ENCODE peak calls at places on chromosomes 3 and 15, in five cellular contexts. One of them, this sample, is unnamed.

GRCh38 chr3:149114458-149114857 is 15.0 kb upstream of the HPS3 start:
- DNase-seq in fibroblast of lung: peak; percentile 18
- DNase-seq in neural progenitor cell: no peak
- DNase-seq in GM12878: no peak
- DNase-seq in HepG2: no peak
- DNase-seq in this sample: no peak

GRCh38 chr3:154428369-154429206 is 1.4 kb downstream of the GPR149 start:
- DNase-seq in HepG2: no peak
- DNase-seq in fibroblast of lung: no peak
- DNase-seq in neural progenitor cell: peak; percentile 69
- DNase-seq in GM12878: no peak
- DNase-seq in this sample: peak; percentile 39

GRCh38 chr3:187919018-187919417 is 173.8 kb upstream of the BCL6 start:
- DNase-seq in neural progenitor cell: no peak
- DNase-seq in HepG2: no peak
- DNase-seq in GM12878: peak; percentile 40
- DNase-seq in fibroblast of lung: peak; percentile 65
- DNase-seq in this sample: no peak

GRCh38 chr3:18410205-18410604 is 14.9 kb downstream of the SATB1 start:
- DNase-seq in GM12878: no peak
- DNase-seq in fibroblast of lung: no peak
- DNase-seq in neural progenitor cell: no peak
- DNase-seq in HepG2: no peak
- DNase-seq in this sample: no peak

GRCh38 chr15:79474252-79474651 is 42.1 kb downstream of the MINAR1 start:
- DNase-seq in fibroblast of lung: peak; percentile 97
- DNase-seq in HepG2: no peak
- DNase-seq in neural progenitor cell: no peak
- DNase-seq in GM12878: no peak
- DNase-seq in this sample: no peak

GRCh38 chr3:170585008-170585936 is 603 bp downstream of the SLC7A14 start:
- DNase-seq in GM12878: no peak
- DNase-seq in neural progenitor cell: peak; percentile 48
- DNase-seq in fibroblast of lung: no peak
- DNase-seq in HepG2: no peak
- DNase-seq in this sample: no peak

GRCh38 chr3:50124363-50125226 is 30.5 kb upstream of the SEMA3F start:
- DNase-seq in fibroblast of lung: no peak
- DNase-seq in GM12878: no peak
- DNase-seq in HepG2: no peak
- DNase-seq in neural progenitor cell: no peak
- DNase-seq in this sample: no peak

GRCh38 chr3:184932777-184933176 is 120.8 kb downstream of the VPS8 start:
- DNase-seq in GM12878: no peak
- DNase-seq in fibroblast of lung: no peak
- DNase-seq in HepG2: no peak
- DNase-seq in neural progenitor cell: no peak
- DNase-seq in this sample: no peak

GRCh38 chr15:74129411-74130088 is 836 bp upstream of the ISLR2 start:
- DNase-seq in fibroblast of lung: peak; percentile 5
- DNase-seq in neural progenitor cell: peak; percentile 72
- DNase-seq in GM12878: no peak
- DNase-seq in HepG2: no peak
- DNase-seq in this sample: no peak

GRCh38 chr3:114218578-114219185 is 18.7 kb downstream of the ZNF80 start:
- DNase-seq in GM12878: no peak
- DNase-seq in HepG2: no peak
- DNase-seq in fibroblast of lung: no peak
- DNase-seq in neural progenitor cell: no peak
- DNase-seq in this sample: no peak

GRCh38 chr3:149610351-149611105 is 47.3 kb downstream of the WWTR1 start:
- DNase-seq in GM12878: no peak
- DNase-seq in fibroblast of lung: no peak
- DNase-seq in HepG2: peak; percentile 40
- DNase-seq in neural progenitor cell: no peak
- DNase-seq in this sample: peak; percentile 24

GRCh38 chr3:171018151-171018935 is 8.2 kb downstream of the SLC2A2 start:
- DNase-seq in neural progenitor cell: peak; percentile 18
- DNase-seq in HepG2: no peak
- DNase-seq in GM12878: no peak
- DNase-seq in fibroblast of lung: peak; percentile 40
- DNase-seq in this sample: peak; percentile 44

GRCh38 chr3:96449341-96449740 is 365.1 kb upstream of the EPHA6 start:
- DNase-seq in neural progenitor cell: no peak
- DNase-seq in GM12878: no peak
- DNase-seq in fibroblast of lung: no peak
- DNase-seq in HepG2: no peak
- DNase-seq in this sample: no peak

GRCh38 chr15:96359772-96360498 is 29.4 kb downstream of the NR2F2 start:
- DNase-seq in HepG2: no peak
- DNase-seq in fibroblast of lung: peak; percentile 51
- DNase-seq in GM12878: no peak
- DNase-seq in neural progenitor cell: peak; percentile 90
- DNase-seq in this sample: no peak

GRCh38 chr3:43872901-43873300 is 182.2 kb downstream of the ABHD5 start:
- DNase-seq in HepG2: no peak
- DNase-seq in fibroblast of lung: peak; percentile 50
- DNase-seq in GM12878: no peak
- DNase-seq in neural progenitor cell: no peak
- DNase-seq in this sample: no peak

GRCh38 chr3:51388286-51389029 is 2.6 kb upstream of the RBM15B start:
- DNase-seq in fibroblast of lung: no peak
- DNase-seq in neural progenitor cell: no peak
- DNase-seq in HepG2: peak; percentile 45
- DNase-seq in GM12878: no peak
- DNase-seq in this sample: peak; percentile 78

GRCh38 chr3:16868513-16868912 is 16.2 kb upstream of the PLCL2 start:
- DNase-seq in fibroblast of lung: no peak
- DNase-seq in neural progenitor cell: no peak
- DNase-seq in HepG2: no peak
- DNase-seq in GM12878: no peak
- DNase-seq in this sample: no peak

DNA sequence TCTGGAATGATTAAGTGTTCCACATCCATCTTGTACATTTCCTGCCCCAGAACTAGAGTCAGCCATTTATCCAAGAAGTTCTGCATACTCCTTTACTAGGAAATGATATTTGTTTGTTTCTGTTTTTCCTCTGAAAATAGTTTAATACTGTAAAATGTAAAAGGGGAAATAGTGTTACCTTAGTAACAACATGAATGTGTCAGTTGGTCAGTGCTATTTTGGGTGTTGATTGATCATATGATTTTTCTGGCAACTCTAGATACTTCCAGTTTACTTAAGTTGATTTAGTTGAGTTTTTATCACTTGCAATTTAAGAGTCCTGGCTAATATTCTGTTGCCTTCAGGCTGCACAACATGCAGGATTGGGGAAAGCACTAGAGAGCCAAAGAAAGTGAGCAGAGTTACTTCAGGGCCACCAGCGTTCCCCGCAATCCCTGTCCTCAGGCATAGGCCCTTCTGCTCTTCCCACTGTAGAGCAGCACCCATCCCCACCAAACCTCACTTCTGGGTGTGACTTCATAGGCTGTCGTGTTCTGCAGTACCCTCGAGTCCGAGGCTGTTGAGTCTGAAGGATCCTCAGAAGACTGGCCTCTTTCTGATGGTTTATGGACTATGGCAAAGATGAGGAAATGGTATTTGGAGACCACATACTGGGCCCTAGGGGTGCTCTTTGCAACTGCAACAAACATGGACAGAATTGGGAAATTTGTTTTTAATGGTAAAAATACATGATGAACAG is 69.0 kb downstream of the CHD2 start:
- DNase-seq in neural progenitor cell: no peak
- DNase-seq in fibroblast of lung: no peak
- DNase-seq in GM12878: no peak
- DNase-seq in HepG2: no peak
- DNase-seq in this sample: no peak
- TF ChIP-seq CTCF in neural progenitor cell: no peak
- TF ChIP-seq CTCF in fibroblast of lung: no peak
- TF ChIP-seq CTCF in GM12878: peak; percentile 4
- TF ChIP-seq CTCF in HepG2: no peak
- TF ChIP-seq CTCF in this sample: peak; percentile 7

GRCh38 chr3:11568503-11569155 is 75.1 kb downstream of the VGLL4 start:
- DNase-seq in HepG2: no peak
- DNase-seq in GM12878: no peak
- DNase-seq in neural progenitor cell: no peak
- DNase-seq in fibroblast of lung: peak; percentile 97
- DNase-seq in this sample: peak; percentile 44
- H2AFZ ChIP-seq in HepG2: no peak overlapping the region
- H2AFZ ChIP-seq in GM12878: no peak overlapping the region
- H2AFZ ChIP-seq in neural progenitor cell: no peak overlapping the region
- H2AFZ ChIP-seq in fibroblast of lung: no peak overlapping the region
- H2AFZ ChIP-seq in this sample: no peak overlapping the region

DNA sequence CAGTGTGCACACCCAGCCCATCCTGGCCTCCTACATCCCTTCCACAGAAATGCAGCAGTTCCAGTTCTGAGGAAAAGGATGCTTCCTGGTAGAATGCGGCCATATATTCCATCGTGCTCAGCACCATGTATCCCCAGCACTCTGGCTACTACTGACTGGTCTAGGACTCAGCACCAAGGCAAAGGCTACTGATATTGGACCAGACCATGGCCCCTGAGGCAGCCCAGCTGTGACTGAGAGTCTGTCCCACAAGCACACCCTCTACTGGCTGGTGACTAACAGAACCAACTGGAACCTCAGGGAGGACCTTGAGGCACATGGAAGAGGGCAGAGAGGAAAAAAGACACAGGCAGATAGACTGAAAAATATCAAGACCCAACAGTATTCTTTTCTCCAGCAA is 30.0 kb downstream of the TARS3 start:
- DNase-seq in fibroblast of lung: no peak
- DNase-seq in neural progenitor cell: no peak
- DNase-seq in HepG2: no peak
- DNase-seq in GM12878: no peak
- DNase-seq in this sample: no peak
- TF ChIP-seq CTCF in fibroblast of lung: no peak
- TF ChIP-seq CTCF in neural progenitor cell: peak; percentile 13
- TF ChIP-seq CTCF in HepG2: peak; percentile 42
- TF ChIP-seq CTCF in GM12878: no peak
- TF ChIP-seq CTCF in this sample: no peak

GRCh38 chr15:22778796-22779195 is 7.6 kb upstream of the NIPA1 start:
- DNase-seq in HepG2: no peak
- DNase-seq in neural progenitor cell: no peak
- DNase-seq in GM12878: no peak
- DNase-seq in fibroblast of lung: peak; percentile 12
- DNase-seq in this sample: no peak

GRCh38 chr15:22780267-22780666 is 6.2 kb upstream of the NIPA1 start:
- DNase-seq in HepG2: no peak
- DNase-seq in neural progenitor cell: no peak
- DNase-seq in GM12878: no peak
- DNase-seq in fibroblast of lung: no peak
- DNase-seq in this sample: no peak
- H2AFZ ChIP-seq in HepG2: no peak overlapping the region
- H2AFZ ChIP-seq in neural progenitor cell: no peak overlapping the region
- H2AFZ ChIP-seq in GM12878: no peak overlapping the region
- H2AFZ ChIP-seq in fibroblast of lung: no peak overlapping the region
- H2AFZ ChIP-seq in this sample: no peak overlapping the region

GRCh38 chr15:40564591-40565332 is at the start of gene CCDC32:
- DNase-seq in HepG2: peak; percentile 98
- DNase-seq in GM12878: peak; percentile 97
- DNase-seq in neural progenitor cell: peak; percentile 98
- DNase-seq in fibroblast of lung: peak; percentile 99
- DNase-seq in this sample: peak; percentile 98
- TF ChIP-seq CTCF in HepG2: no peak
- TF ChIP-seq CTCF in GM12878: no peak
- TF ChIP-seq CTCF in neural progenitor cell: no peak
- TF ChIP-seq CTCF in fibroblast of lung: no peak
- TF ChIP-seq CTCF in this sample: no peak

DNA sequence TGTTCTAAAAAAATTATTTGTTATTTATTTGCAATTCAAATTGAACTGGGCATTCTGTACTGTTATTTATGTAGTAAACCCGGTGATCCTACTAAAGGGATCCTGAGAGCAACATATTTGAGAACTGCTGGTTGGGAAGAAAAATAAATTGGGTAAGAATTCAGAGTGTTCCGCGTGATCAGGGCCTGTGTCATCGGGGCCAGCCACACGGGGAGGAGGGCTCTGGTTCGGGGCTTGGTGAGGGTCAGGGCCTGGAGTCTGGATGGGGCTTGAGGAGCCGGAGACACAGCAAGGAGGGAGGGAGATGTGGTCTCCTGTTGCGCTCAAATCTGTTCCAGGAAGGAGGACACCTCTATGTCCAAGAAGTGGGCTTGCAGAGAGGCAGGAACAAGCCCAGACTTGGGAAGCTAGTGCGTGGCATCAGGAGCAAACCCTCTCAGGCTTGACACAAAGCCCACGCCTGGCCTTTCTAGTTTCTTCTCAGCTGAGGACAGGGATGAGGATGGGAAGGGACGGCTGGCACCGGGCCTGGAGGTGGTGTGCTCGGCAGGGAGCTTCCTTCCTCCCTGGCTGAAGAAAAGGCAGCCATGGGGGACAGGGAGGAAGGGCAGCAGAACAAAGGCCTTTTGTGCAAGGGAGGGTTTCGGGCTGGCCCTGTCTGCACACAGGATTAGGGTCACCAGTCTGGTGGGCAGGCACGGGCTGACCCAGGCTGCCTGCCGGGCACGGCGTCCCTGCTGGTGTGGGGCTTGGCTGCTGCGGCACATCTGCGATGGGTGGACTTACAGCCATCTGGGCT is 22.9 kb upstream of the FBLN2 start:
- DNase-seq in fibroblast of lung: no peak
- DNase-seq in neural progenitor cell: peak; percentile 64
- DNase-seq in GM12878: no peak
- DNase-seq in HepG2: no peak
- DNase-seq in this sample: no peak
- H2AFZ ChIP-seq in fibroblast of lung: peak overlapping the region; percentile 51
- H2AFZ ChIP-seq in neural progenitor cell: no peak overlapping the region
- H2AFZ ChIP-seq in GM12878: no peak overlapping the region
- H2AFZ ChIP-seq in HepG2: no peak overlapping the region
- H2AFZ ChIP-seq in this sample: no peak overlapping the region

GRCh38 chr15:41937568-41937923 is 34.8 kb downstream of the EHD4 start:
- DNase-seq in fibroblast of lung: no peak
- DNase-seq in GM12878: no peak
- DNase-seq in HepG2: no peak
- DNase-seq in neural progenitor cell: no peak
- DNase-seq in this sample: no peak
- TF ChIP-seq CTCF in fibroblast of lung: no peak
- TF ChIP-seq CTCF in GM12878: no peak
- TF ChIP-seq CTCF in HepG2: no peak
- TF ChIP-seq CTCF in neural progenitor cell: no peak
- TF ChIP-seq CTCF in this sample: no peak

This sample was measured in hepatocyte.